ENCODE peak calls at places on chromosomes 3 and 15, in eight cellular contexts. B, O, Z, R, L, T, F and Y are unnamed samples.

GRCh38 chr15:97755726-97756125 is 204.8 kb upstream of the ARRDC4 start:
- DNase-seq in B (no peak), O (no peak), Z (no peak), R (no peak), L (no peak), T (no peak), F (no peak), Y (no peak)

GRCh38 chr3:150737874-150738679 is 24.9 kb downstream of the SIAH2 start:
- DNase-seq in B (no peak), O (peak), Z (peak), R (no peak), L (peak), T (no peak), F (peak), Y (peak)

GRCh38 chr15:71434774-71435173 is 319.5 kb downstream of the THSD4 start:
- DNase-seq in B (no peak), O (no peak), Z (no peak), R (no peak), L (no peak), T (no peak), F (no peak), Y (no peak)

GRCh38 chr3:135214400-135214799 is 419.3 kb downstream of the EPHB1 start:
- DNase-seq in B (no peak), O (no peak), Z (no peak), R (no peak), L (no peak), T (no peak), F (no peak), Y (no peak)

GRCh38 chr3:96083610-96084009 is 730.8 kb upstream of the EPHA6 start:
- DNase-seq in B (no peak), O (no peak), Z (no peak), R (no peak), L (no peak), T (no peak), F (no peak), Y (no peak)

GRCh38 chr3:139203752-139204151 is 140.1 kb upstream of the MRPS22 start:
- DNase-seq in B (no peak), O (no peak), Z (no peak), R (no peak), L (no peak), T (no peak), F (no peak), Y (no peak)

GRCh38 chr15:62569460-62570404 is 404.6 kb upstream of the C2CD4B start:
- DNase-seq in B (peak), O (peak), Z (peak), R (peak), L (peak), T (peak), F (no peak), Y (peak)

GRCh38 chr15:45704329-45705249 is 69.8 kb downstream of the SQOR start:
- DNase-seq in B (peak), O (peak), Z (peak), R (no peak), L (peak), T (no peak), F (peak), Y (peak)

GRCh38 chr3:104787306-104787705 is 579.4 kb upstream of the ALCAM start:
- DNase-seq in B (no peak), O (no peak), Z (no peak), R (no peak), L (no peak), T (no peak), F (no peak), Y (no peak)

GRCh38 chr3:52827866-52828376 is 2.6 kb downstream of the ITIH4 start:
- DNase-seq in B (no peak), O (peak), Z (no peak), R (no peak), L (peak), T (no peak), F (no peak), Y (no peak)

GRCh38 chr15:39127925-39128617 is 452.8 kb upstream of the THBS1 start:
- DNase-seq in B (no peak), O (no peak), Z (peak), R (no peak), L (peak), T (no peak), F (peak), Y (peak)

DNA sequence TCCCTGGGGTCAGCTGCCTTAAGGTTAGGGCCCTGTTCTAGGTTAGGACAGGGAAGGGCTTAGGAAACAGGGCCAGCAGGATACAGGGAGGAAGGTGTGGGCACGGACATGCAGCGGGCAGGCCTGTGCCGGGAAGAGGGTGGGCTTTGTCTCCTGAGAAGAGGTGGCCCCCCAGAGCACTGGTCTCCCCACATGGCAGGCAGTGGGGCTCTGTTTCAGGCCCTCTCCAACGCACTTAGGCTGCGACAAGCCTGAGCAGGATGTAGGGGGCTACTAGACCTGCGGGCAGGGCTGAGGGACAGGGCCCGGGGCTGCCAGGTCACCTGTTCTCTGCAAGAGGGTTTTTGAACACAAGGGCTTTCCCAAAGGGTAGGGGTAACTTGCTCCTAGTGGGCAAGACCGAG is 33.5 kb downstream of the KLF13 start:
- DNase-seq in B (no peak), O (no peak), Z (no peak), R (peak), L (no peak), T (no peak), F (no peak), Y (no peak)
- H3K4me3 ChIP-seq in B (no peak), O (no peak), Z (no peak), R (no peak), L (no peak), T (no peak), F (no peak), Y (no peak)

GRCh38 chr15:24819680-24820079 is 135.1 kb upstream of the SNRPN start:
- DNase-seq in B (no peak), O (no peak), Z (no peak), R (no peak), L (no peak), T (no peak), F (no peak), Y (no peak)
- TF ChIP-seq CTCF in B (no peak), O (no peak), Z (no peak), R (no peak), L (no peak), T (no peak), F (no peak), Y (no peak)

DNA sequence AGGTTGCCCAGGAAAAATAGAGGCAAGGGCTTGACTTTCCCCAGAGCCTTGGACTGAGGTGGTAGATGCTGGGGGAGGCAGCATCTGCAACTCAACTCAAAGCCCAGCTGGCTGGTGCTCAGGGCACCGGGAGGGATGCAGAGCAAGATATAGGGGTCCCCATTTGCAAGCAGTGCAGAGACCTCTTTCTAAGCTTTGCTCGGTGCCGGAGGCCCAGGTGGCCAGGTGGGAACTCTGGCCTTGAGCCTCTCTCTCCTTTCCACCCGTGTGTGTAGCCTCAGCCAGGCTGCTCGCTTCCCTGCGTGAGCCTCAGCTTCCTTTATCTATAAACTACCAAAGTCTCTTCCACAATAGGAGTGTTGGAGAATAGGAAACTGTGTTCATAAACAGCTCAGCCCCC is 36.5 kb downstream of the SLC6A6 start:
- DNase-seq in B (no peak), O (no peak), Z (no peak), R (no peak), L (no peak), T (no peak), F (no peak), Y (no peak)
- H3K4me3 ChIP-seq in B (no peak), O (no peak), Z (no peak), R (no peak), L (no peak), T (no peak), F (peak), Y (no peak)

GRCh38 chr3:185153861-185154629 is 1.2 kb upstream of the C3orf70 start:
- DNase-seq in B (no peak), O (no peak), Z (no peak), R (no peak), L (no peak), T (no peak), F (no peak), Y (no peak)
- TF ChIP-seq CTCF in B (no peak), O (no peak), Z (no peak), R (no peak), L (no peak), T (no peak), F (no peak), Y (no peak)